ENCODE peak calls at places on chromosomes 12 and 14, in ten cellular contexts. K, A, P, I, J, U, G, H, B and V are unnamed samples.

GRCh38 chr12:98002887-98003493 is 512.4 kb upstream of the TMPO start:
- DNase-seq in K (peak), A (peak), P (peak), I (peak), J (peak), U (peak), G (peak), H (no peak), B (peak), V (peak)

GRCh38 chr12:49565119-49565955 is 2.6 kb downstream of the MCRS1 start:
- DNase-seq in K (no peak), A (no peak), P (no peak), I (no peak), J (no peak), U (no peak), G (no peak), H (no peak), B (peak), V (no peak)

GRCh38 chr12:92543359-92543758 is 159.4 kb upstream of the PLEKHG7 start:
- DNase-seq in K (no peak), A (no peak), P (peak), I (no peak), J (no peak), U (peak), G (no peak), H (no peak), B (no peak), V (peak)

GRCh38 chr12:111585619-111586135 is 13.4 kb downstream of the ATXN2 start:
- DNase-seq in K (no peak), A (no peak), P (no peak), I (no peak), J (no peak), U (no peak), G (no peak), H (peak), B (no peak), V (no peak)

GRCh38 chr14:74275265-74275841 is 27.4 kb downstream of the ABCD4 start:
- DNase-seq in K (peak), A (peak), P (peak), I (peak), J (peak), U (peak), G (no peak), H (no peak), B (no peak), V (peak)

GRCh38 chr12:31362759-31363415 is 36.9 kb upstream of the SINHCAF start:
- DNase-seq in K (no peak), A (peak), P (peak), I (no peak), J (no peak), U (peak), G (peak), H (peak), B (peak), V (peak)

GRCh38 chr12:45668641-45669040 is 60.9 kb upstream of the ARID2 start:
- DNase-seq in K (no peak), A (no peak), P (no peak), I (no peak), J (no peak), U (no peak), G (no peak), H (no peak), B (no peak), V (no peak)

GRCh38 chr12:105425263-105426174 is 95.0 kb downstream of the C12orf75 start:
- DNase-seq in K (no peak), A (no peak), P (no peak), I (no peak), J (no peak), U (no peak), G (no peak), H (no peak), B (no peak), V (no peak)

GRCh38 chr12:29562167-29562776 is 64.8 kb upstream of the OVCH1 start:
- DNase-seq in K (peak), A (no peak), P (no peak), I (peak), J (peak), U (peak), G (no peak), H (no peak), B (peak), V (peak)

GRCh38 chr12:51056242-51056641 is 8.1 kb downstream of the LETMD1 start:
- DNase-seq in K (peak), A (peak), P (peak), I (no peak), J (peak), U (peak), G (no peak), H (no peak), B (no peak), V (peak)

GRCh38 chr14:101499513-101499912 is 61.8 kb upstream of the DIO3 start:
- DNase-seq in K (no peak), A (no peak), P (no peak), I (no peak), J (no peak), U (no peak), G (no peak), H (no peak), B (no peak), V (no peak)

GRCh38 chr14:50013198-50013918 is 103.0 kb downstream of the VCPKMT start:
- DNase-seq in K (peak), A (no peak), P (peak), I (no peak), J (no peak), U (no peak), G (no peak), H (no peak), B (no peak), V (no peak)

GRCh38 chr14:51626788-51627187 is 24.9 kb upstream of the FRMD6 start:
- DNase-seq in K (no peak), A (no peak), P (no peak), I (no peak), J (no peak), U (no peak), G (no peak), H (no peak), B (no peak), V (no peak)

GRCh38 chr12:94225924-94226630 is 77.7 kb downstream of the PLXNC1 start:
- DNase-seq in K (no peak), A (no peak), P (no peak), I (no peak), J (no peak), U (no peak), G (peak), H (no peak), B (no peak), V (no peak)

GRCh38 chr12:67910360-67911292 is 78.6 kb upstream of the IFNG-AS1 start:
- DNase-seq in K (peak), A (peak), P (peak), I (peak), J (peak), U (peak), G (no peak), H (no peak), B (peak), V (peak)

GRCh38 chr14:88005978-88006851 is 1.3 kb downstream of the GPR65 start:
- DNase-seq in K (peak), A (no peak), P (no peak), I (no peak), J (no peak), U (no peak), G (no peak), H (peak), B (no peak), V (no peak)

DNA sequence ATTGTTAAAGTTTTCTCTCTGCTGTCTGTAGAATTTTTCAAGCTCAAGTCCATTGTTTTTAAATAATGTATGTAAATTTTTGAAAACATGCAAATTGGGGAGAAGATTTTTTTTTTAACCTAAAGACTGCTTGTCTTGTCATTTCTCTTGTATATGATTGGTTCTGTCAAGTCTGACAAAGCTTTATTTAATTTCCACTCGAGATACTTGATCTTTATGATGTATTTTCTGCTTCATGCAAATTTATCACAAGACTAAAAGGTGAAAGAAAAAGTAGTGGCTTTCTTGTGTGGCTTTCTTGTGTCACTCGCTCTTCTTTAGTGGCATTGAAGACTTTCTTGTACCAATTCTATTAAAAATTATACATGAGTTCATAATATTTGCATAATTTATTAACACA is 307.1 kb downstream of the EGLN3 start:
- DNase-seq in K (no peak), A (no peak), P (no peak), I (no peak), J (no peak), U (no peak), G (no peak), H (no peak), B (no peak), V (no peak)
- H3K4me3 ChIP-seq in K (no peak), A (no peak), P (no peak), I (no peak), J (no peak), U (no peak), G (no peak), H (no peak), B (no peak), V (no peak)

GRCh38 chr14:105490572-105491365 is at the start of gene TEDC1:
- DNase-seq in K (peak), A (peak), P (peak), I (peak), J (peak), U (peak), G (peak), H (peak), B (peak), V (peak)

GRCh38 chr14:105487986-105488777 is 1.5 kb downstream of the CRIP1 start:
- DNase-seq in K (no peak), A (peak), P (no peak), I (no peak), J (no peak), U (no peak), G (no peak), H (no peak), B (no peak), V (no peak)

GRCh38 chr14:105488781-105489606 is 2.1 kb upstream of the TEDC1 start:
- DNase-seq in K (no peak), A (peak), P (no peak), I (no peak), J (no peak), U (no peak), G (no peak), H (no peak), B (peak), V (no peak)

GRCh38 chr14:105490318-105490571 is 801 bp upstream of the TEDC1 start:
- DNase-seq in K (no peak), A (no peak), P (no peak), I (no peak), J (no peak), U (no peak), G (no peak), H (no peak), B (peak), V (no peak)

GRCh38 chr14:105489607-105490317 is 1.3 kb upstream of the TEDC1 start:
- DNase-seq in K (peak), A (peak), P (peak), I (peak), J (peak), U (peak), G (peak), H (peak), B (peak), V (peak)
- TF ChIP-seq CTCF in K (peak), A (peak), P (peak), I (peak), J (peak), U (peak), G (peak), H (peak), B (peak), V (peak)

GRCh38 chr12:3077572-3078081 is 448 bp downstream of the TSPAN9 start:
- DNase-seq in K (peak), A (no peak), P (no peak), I (peak), J (peak), U (peak), G (peak), H (no peak), B (peak), V (peak)

GRCh38 chr12:3081886-3082285 is 4.7 kb downstream of the TSPAN9 start:
- DNase-seq in K (no peak), A (no peak), P (no peak), I (no peak), J (peak), U (no peak), G (no peak), H (no peak), B (no peak), V (no peak)

GRCh38 chr12:3076730-3077571 is at the start of gene TSPAN9:
- DNase-seq in K (peak), A (peak), P (peak), I (peak), J (peak), U (peak), G (peak), H (peak), B (peak), V (peak)

GRCh38 chr12:3075315-3075714 is 1.9 kb upstream of the TSPAN9 start:
- DNase-seq in K (no peak), A (no peak), P (no peak), I (no peak), J (no peak), U (no peak), G (no peak), H (no peak), B (no peak), V (no peak)

DNA sequence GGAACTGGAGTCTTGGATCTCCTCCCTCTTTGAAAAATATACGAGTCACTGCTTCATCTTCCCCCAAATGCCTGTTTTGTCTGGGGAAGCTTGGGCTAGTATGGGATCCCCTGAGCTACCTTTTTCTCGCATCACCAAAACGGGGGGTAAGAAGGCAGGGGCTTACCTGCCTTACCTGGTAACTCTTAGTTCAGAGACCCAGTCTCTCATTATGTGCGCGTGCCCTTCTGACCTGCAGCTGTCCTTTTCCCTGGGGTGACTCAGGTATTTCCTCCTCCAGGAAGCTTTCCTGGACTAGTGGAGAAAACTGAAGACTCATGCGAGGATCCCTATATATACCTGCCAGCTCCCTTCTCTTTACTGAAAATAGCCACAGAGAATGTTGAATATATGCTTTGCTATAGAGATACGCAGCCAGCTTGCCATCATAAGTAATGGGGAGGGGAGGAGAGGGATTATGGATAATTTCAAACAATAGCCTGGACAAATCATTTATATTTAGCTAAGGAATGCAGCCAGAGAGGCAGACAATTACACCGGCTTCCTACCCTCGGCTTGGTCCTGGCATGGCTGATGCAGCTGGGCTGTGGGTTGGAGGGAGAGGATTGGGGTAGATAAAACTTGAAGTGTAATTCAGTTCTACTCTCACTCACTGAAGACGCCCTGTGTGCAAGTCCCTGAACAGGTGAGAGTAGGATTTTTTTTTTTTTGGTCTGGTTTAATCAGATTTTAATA is 1.1 kb downstream of the TSPAN9 start:
- DNase-seq in K (no peak), A (no peak), P (no peak), I (no peak), J (no peak), U (no peak), G (peak), H (no peak), B (no peak), V (no peak)
- H3K4me3 ChIP-seq in K (peak), A (peak), P (peak), I (peak), J (peak), U (peak), G (peak), H (no peak), B (peak), V (peak)

GRCh38 chr14:29463727-29464370 is 463.8 kb downstream of the PRKD1 start:
- DNase-seq in K (peak), A (no peak), P (no peak), I (peak), J (no peak), U (peak), G (peak), H (no peak), B (no peak), V (no peak)
- TF ChIP-seq CTCF in K (peak), A (no peak), P (no peak), I (no peak), J (no peak), U (no peak), G (no peak), H (no peak), B (no peak), V (peak)

GRCh38 chr12:86929962-86930361 is 673.8 kb upstream of the MGAT4C start:
- DNase-seq in K (peak), A (no peak), P (no peak), I (peak), J (peak), U (no peak), G (no peak), H (no peak), B (no peak), V (no peak)
- H3K4me3 ChIP-seq in K (no peak), A (no peak), P (no peak), I (no peak), J (no peak), U (no peak), G (no peak), H (no peak), B (no peak), V (no peak)

GRCh38 chr12:89781161-89781560 is 72.5 kb upstream of the ATP2B1 start:
- DNase-seq in K (no peak), A (no peak), P (no peak), I (no peak), J (no peak), U (no peak), G (no peak), H (no peak), B (no peak), V (no peak)

GRCh38 chr12:89779090-89779489 is 70.5 kb upstream of the ATP2B1 start:
- DNase-seq in K (no peak), A (peak), P (peak), I (no peak), J (no peak), U (no peak), G (no peak), H (no peak), B (no peak), V (peak)

GRCh38 chr12:89777685-89778379 is 69.2 kb upstream of the ATP2B1 start:
- DNase-seq in K (no peak), A (no peak), P (no peak), I (no peak), J (no peak), U (no peak), G (no peak), H (no peak), B (no peak), V (no peak)

GRCh38 chr12:89770391-89770790 is 61.8 kb upstream of the ATP2B1 start:
- DNase-seq in K (peak), A (no peak), P (no peak), I (peak), J (no peak), U (no peak), G (no peak), H (no peak), B (no peak), V (no peak)

DNA sequence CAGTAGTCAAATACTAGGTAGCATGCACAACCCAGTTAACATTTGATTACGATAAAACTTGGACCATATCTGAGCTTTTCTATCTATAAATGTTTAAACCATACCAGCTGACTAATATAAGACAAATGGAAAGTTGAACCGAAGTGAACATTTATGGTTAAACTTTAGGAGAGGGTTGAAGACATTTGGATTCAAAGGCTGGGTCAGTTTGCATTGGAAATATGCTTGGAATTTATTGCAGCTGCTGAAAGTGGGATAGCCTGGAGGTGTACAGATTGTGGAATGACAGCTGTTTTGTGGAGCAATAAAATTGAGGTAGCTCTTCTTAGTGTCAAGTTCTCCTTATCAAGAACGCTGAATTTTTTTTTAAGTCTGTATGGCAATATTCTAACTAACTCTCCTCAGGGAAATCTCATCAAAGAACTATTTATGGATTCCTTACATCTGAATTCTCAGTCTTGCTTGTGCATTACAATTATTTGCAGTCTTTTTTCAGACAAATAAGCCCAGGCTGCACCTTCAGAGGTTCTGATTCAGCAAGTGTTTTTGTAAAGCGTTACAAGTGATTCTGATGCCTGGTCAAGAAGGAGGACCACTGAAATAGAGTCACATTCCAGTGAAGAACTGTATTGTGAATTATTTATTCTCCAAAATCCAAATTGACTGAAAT is 66.8 kb upstream of the ATP2B1 start:
- DNase-seq in K (peak), A (peak), P (no peak), I (no peak), J (peak), U (peak), G (no peak), H (no peak), B (no peak), V (peak)
- TF ChIP-seq CTCF in K (no peak), A (no peak), P (no peak), I (no peak), J (no peak), U (no peak), G (no peak), H (no peak), B (no peak), V (no peak)

GRCh38 chr12:38886064-38886463 is 19.3 kb downstream of the CPNE8 start:
- DNase-seq in K (peak), A (peak), P (peak), I (peak), J (no peak), U (peak), G (no peak), H (no peak), B (no peak), V (peak)
- H3K4me3 ChIP-seq in K (no peak), A (no peak), P (no peak), I (no peak), J (no peak), U (no peak), G (no peak), H (no peak), B (no peak), V (no peak)